ENCODE peak calls at places on chromosomes 5 and 9, in nine cellular contexts. One of them, this sample, is unnamed.

GRCh38 chr5:60024104-60024503 is 130.6 kb upstream of the PDE4D start:
- DNase-seq in GM12865: peak; percentile 14
- DNase-seq in GM06990: no peak
- DNase-seq in CD8-positive, alpha-beta T cell: no peak
- DNase-seq in cardiac muscle cell: no peak
- DNase-seq in natural killer cell: no peak
- DNase-seq in psoas muscle: no peak
- DNase-seq in activated CD8-positive, alpha-beta T cell treated with anti-CD3 and anti-CD28 coated beads for 36 hours: no peak
- DNase-seq in astrocyte of the cerebellum: peak; percentile 5
- DNase-seq in this sample: no peak

GRCh38 chr5:74371621-74372020 is 268.9 kb downstream of the ENC1 start:
- DNase-seq in GM12865: no peak
- DNase-seq in GM06990: no peak
- DNase-seq in CD8-positive, alpha-beta T cell: no peak
- DNase-seq in cardiac muscle cell: no peak
- DNase-seq in natural killer cell: no peak
- DNase-seq in psoas muscle: no peak
- DNase-seq in activated CD8-positive, alpha-beta T cell treated with anti-CD3 and anti-CD28 coated beads for 36 hours: no peak
- DNase-seq in astrocyte of the cerebellum: no peak
- DNase-seq in this sample: no peak

GRCh38 chr5:40797273-40798011 is 732 bp downstream of the PRKAA1 start:
- DNase-seq in GM12865: peak; percentile 84
- DNase-seq in GM06990: peak; percentile 76
- DNase-seq in CD8-positive, alpha-beta T cell: peak; percentile 44
- DNase-seq in cardiac muscle cell: peak; percentile 77
- DNase-seq in natural killer cell: peak; percentile 68
- DNase-seq in psoas muscle: peak; percentile 85
- DNase-seq in activated CD8-positive, alpha-beta T cell treated with anti-CD3 and anti-CD28 coated beads for 36 hours: peak; percentile 85
- DNase-seq in astrocyte of the cerebellum: peak; percentile 43
- DNase-seq in this sample: peak; percentile 43

GRCh38 chr9:133615101-133615896 is 6.1 kb upstream of the FAM163B start:
- DNase-seq in GM12865: no peak
- DNase-seq in GM06990: no peak
- DNase-seq in CD8-positive, alpha-beta T cell: no peak
- DNase-seq in cardiac muscle cell: no peak
- DNase-seq in natural killer cell: no peak
- DNase-seq in psoas muscle: no peak
- DNase-seq in activated CD8-positive, alpha-beta T cell treated with anti-CD3 and anti-CD28 coated beads for 36 hours: no peak
- DNase-seq in astrocyte of the cerebellum: no peak
- DNase-seq in this sample: no peak

GRCh38 chr9:100425758-100426157 is 1.2 kb upstream of the MSANTD3 start:
- DNase-seq in GM12865: no peak
- DNase-seq in GM06990: no peak
- DNase-seq in CD8-positive, alpha-beta T cell: no peak
- DNase-seq in cardiac muscle cell: no peak
- DNase-seq in natural killer cell: no peak
- DNase-seq in psoas muscle: no peak
- DNase-seq in activated CD8-positive, alpha-beta T cell treated with anti-CD3 and anti-CD28 coated beads for 36 hours: no peak
- DNase-seq in astrocyte of the cerebellum: no peak
- DNase-seq in this sample: no peak

GRCh38 chr5:1789838-1790462 is 9.7 kb downstream of the MRPL36 start:
- DNase-seq in GM12865: no peak
- DNase-seq in GM06990: no peak
- DNase-seq in CD8-positive, alpha-beta T cell: no peak
- DNase-seq in cardiac muscle cell: no peak
- DNase-seq in natural killer cell: no peak
- DNase-seq in psoas muscle: no peak
- DNase-seq in activated CD8-positive, alpha-beta T cell treated with anti-CD3 and anti-CD28 coated beads for 36 hours: no peak
- DNase-seq in astrocyte of the cerebellum: no peak
- DNase-seq in this sample: no peak

GRCh38 chr5:2200261-2200965 is 317.7 kb upstream of the IRX4 start:
- DNase-seq in GM12865: no peak
- DNase-seq in GM06990: no peak
- DNase-seq in CD8-positive, alpha-beta T cell: no peak
- DNase-seq in cardiac muscle cell: no peak
- DNase-seq in natural killer cell: no peak
- DNase-seq in psoas muscle: no peak
- DNase-seq in activated CD8-positive, alpha-beta T cell treated with anti-CD3 and anti-CD28 coated beads for 36 hours: no peak
- DNase-seq in astrocyte of the cerebellum: no peak
- DNase-seq in this sample: no peak

GRCh38 chr5:151092750-151093149 is 11.9 kb upstream of the TNIP1 start:
- DNase-seq in GM12865: no peak
- DNase-seq in GM06990: no peak
- DNase-seq in CD8-positive, alpha-beta T cell: no peak
- DNase-seq in cardiac muscle cell: no peak
- DNase-seq in natural killer cell: no peak
- DNase-seq in psoas muscle: peak; percentile 83
- DNase-seq in activated CD8-positive, alpha-beta T cell treated with anti-CD3 and anti-CD28 coated beads for 36 hours: no peak
- DNase-seq in astrocyte of the cerebellum: no peak
- DNase-seq in this sample: no peak

GRCh38 chr5:136251502-136251901 is 58.5 kb upstream of the SMIM32 start:
- DNase-seq in GM12865: no peak
- DNase-seq in GM06990: no peak
- DNase-seq in CD8-positive, alpha-beta T cell: no peak
- DNase-seq in cardiac muscle cell: no peak
- DNase-seq in natural killer cell: no peak
- DNase-seq in psoas muscle: no peak
- DNase-seq in activated CD8-positive, alpha-beta T cell treated with anti-CD3 and anti-CD28 coated beads for 36 hours: no peak
- DNase-seq in astrocyte of the cerebellum: no peak
- DNase-seq in this sample: no peak

GRCh38 chr9:83270116-83270515 is 207.2 kb upstream of the RASEF start:
- DNase-seq in GM12865: no peak
- DNase-seq in GM06990: no peak
- DNase-seq in CD8-positive, alpha-beta T cell: no peak
- DNase-seq in cardiac muscle cell: peak; percentile 55
- DNase-seq in natural killer cell: no peak
- DNase-seq in psoas muscle: no peak
- DNase-seq in activated CD8-positive, alpha-beta T cell treated with anti-CD3 and anti-CD28 coated beads for 36 hours: no peak
- DNase-seq in astrocyte of the cerebellum: peak; percentile 19
- DNase-seq in this sample: no peak

GRCh38 chr9:134233022-134233421 is 68.7 kb upstream of the RNU6ATAC start:
- DNase-seq in GM12865: no peak
- DNase-seq in GM06990: no peak
- DNase-seq in CD8-positive, alpha-beta T cell: no peak
- DNase-seq in cardiac muscle cell: no peak
- DNase-seq in natural killer cell: no peak
- DNase-seq in psoas muscle: no peak
- DNase-seq in activated CD8-positive, alpha-beta T cell treated with anti-CD3 and anti-CD28 coated beads for 36 hours: no peak
- DNase-seq in astrocyte of the cerebellum: no peak
- DNase-seq in this sample: no peak

GRCh38 chr5:97844797-97845196 is 661.8 kb upstream of the RIOK2 start:
- DNase-seq in GM12865: peak; percentile 6
- DNase-seq in GM06990: no peak
- DNase-seq in CD8-positive, alpha-beta T cell: no peak
- DNase-seq in cardiac muscle cell: peak; percentile 24
- DNase-seq in natural killer cell: no peak
- DNase-seq in psoas muscle: no peak
- DNase-seq in activated CD8-positive, alpha-beta T cell treated with anti-CD3 and anti-CD28 coated beads for 36 hours: no peak
- DNase-seq in astrocyte of the cerebellum: no peak
- DNase-seq in this sample: no peak

GRCh38 chr5:72598461-72599433 is 91.5 kb upstream of the ZNF366 start:
- DNase-seq in GM12865: peak; percentile 35
- DNase-seq in GM06990: peak; percentile 17
- DNase-seq in CD8-positive, alpha-beta T cell: no peak
- DNase-seq in cardiac muscle cell: no peak
- DNase-seq in natural killer cell: no peak
- DNase-seq in psoas muscle: no peak
- DNase-seq in activated CD8-positive, alpha-beta T cell treated with anti-CD3 and anti-CD28 coated beads for 36 hours: no peak
- DNase-seq in astrocyte of the cerebellum: no peak
- DNase-seq in this sample: no peak

GRCh38 chr5:10123254-10123989 is 126.3 kb downstream of the ATPSCKMT start:
- DNase-seq in GM12865: no peak
- DNase-seq in GM06990: no peak
- DNase-seq in CD8-positive, alpha-beta T cell: no peak
- DNase-seq in cardiac muscle cell: no peak
- DNase-seq in natural killer cell: no peak
- DNase-seq in psoas muscle: no peak
- DNase-seq in activated CD8-positive, alpha-beta T cell treated with anti-CD3 and anti-CD28 coated beads for 36 hours: no peak
- DNase-seq in astrocyte of the cerebellum: no peak
- DNase-seq in this sample: no peak

DNA sequence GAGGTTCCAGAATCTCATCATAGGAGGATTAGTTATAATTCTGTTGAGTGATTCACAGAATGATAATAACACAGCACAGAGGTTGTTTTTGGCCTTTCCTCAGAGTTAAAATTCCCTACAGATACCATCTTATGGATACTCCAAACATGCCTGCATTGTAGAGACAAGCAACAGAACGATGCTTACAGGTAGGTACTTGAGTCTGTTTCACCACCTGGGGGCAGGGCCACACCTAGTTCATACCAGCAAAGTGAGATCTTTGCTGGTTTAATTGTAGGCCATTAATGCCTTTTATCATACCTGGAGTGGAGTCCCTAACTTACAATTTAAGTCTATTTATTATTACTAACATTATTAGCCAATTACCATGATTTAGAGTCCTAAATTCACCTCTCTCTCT is 416.5 kb upstream of the TLE4 start:
- DNase-seq in GM12865: no peak
- DNase-seq in GM06990: no peak
- DNase-seq in CD8-positive, alpha-beta T cell: no peak
- DNase-seq in cardiac muscle cell: no peak
- DNase-seq in natural killer cell: no peak
- DNase-seq in psoas muscle: no peak
- DNase-seq in activated CD8-positive, alpha-beta T cell treated with anti-CD3 and anti-CD28 coated beads for 36 hours: peak; percentile 11
- DNase-seq in astrocyte of the cerebellum: no peak
- DNase-seq in this sample: no peak
- TF ChIP-seq CTCF in GM12865: no peak
- TF ChIP-seq CTCF in GM06990: no peak
- TF ChIP-seq CTCF in CD8-positive, alpha-beta T cell: no peak
- TF ChIP-seq CTCF in cardiac muscle cell: no peak
- TF ChIP-seq CTCF in natural killer cell: no peak
- TF ChIP-seq CTCF in psoas muscle: no peak
- TF ChIP-seq CTCF in activated CD8-positive, alpha-beta T cell treated with anti-CD3 and anti-CD28 coated beads for 36 hours: no peak
- TF ChIP-seq CTCF in astrocyte of the cerebellum: no peak
- TF ChIP-seq CTCF in this sample: no peak

GRCh38 chr9:109880276-109881169 is 100.5 kb downstream of the PALM2AKAP2 start:
- DNase-seq in GM12865: peak; percentile 63
- DNase-seq in GM06990: peak; percentile 45
- DNase-seq in CD8-positive, alpha-beta T cell: no peak
- DNase-seq in cardiac muscle cell: no peak
- DNase-seq in natural killer cell: no peak
- DNase-seq in psoas muscle: no peak
- DNase-seq in activated CD8-positive, alpha-beta T cell treated with anti-CD3 and anti-CD28 coated beads for 36 hours: peak; percentile 46
- DNase-seq in astrocyte of the cerebellum: no peak
- DNase-seq in this sample: peak; percentile 56
- TF ChIP-seq CTCF in GM12865: peak; percentile 73
- TF ChIP-seq CTCF in GM06990: peak; percentile 78
- TF ChIP-seq CTCF in CD8-positive, alpha-beta T cell: peak; percentile 77
- TF ChIP-seq CTCF in cardiac muscle cell: peak; percentile 74
- TF ChIP-seq CTCF in natural killer cell: peak; percentile 77
- TF ChIP-seq CTCF in psoas muscle: peak; percentile 47
- TF ChIP-seq CTCF in activated CD8-positive, alpha-beta T cell treated with anti-CD3 and anti-CD28 coated beads for 36 hours: peak; percentile 83
- TF ChIP-seq CTCF in astrocyte of the cerebellum: peak; percentile 65
- TF ChIP-seq CTCF in this sample: peak; percentile 57

DNA sequence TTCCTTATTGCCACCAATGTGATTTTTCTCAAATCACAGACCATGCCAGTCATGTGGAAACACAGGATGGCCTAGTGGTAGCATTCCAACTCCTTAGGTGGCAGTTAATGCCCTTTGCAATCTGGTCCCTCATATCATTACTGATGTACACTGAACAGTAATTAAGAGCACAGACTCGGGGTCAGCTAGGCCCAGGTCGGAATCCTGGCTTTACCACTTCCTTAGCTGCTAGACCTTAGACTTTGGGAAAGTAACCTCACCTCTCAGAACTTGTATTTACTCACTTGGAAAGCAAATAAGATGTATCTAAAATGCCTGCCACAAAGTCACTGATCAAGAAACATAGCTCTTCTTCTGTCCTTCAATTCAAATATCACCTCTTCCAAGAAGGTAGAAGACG is 112.8 kb downstream of the MAPKAP1 start:
- DNase-seq in GM12865: no peak
- DNase-seq in GM06990: no peak
- DNase-seq in CD8-positive, alpha-beta T cell: no peak
- DNase-seq in cardiac muscle cell: no peak
- DNase-seq in natural killer cell: no peak
- DNase-seq in psoas muscle: no peak
- DNase-seq in activated CD8-positive, alpha-beta T cell treated with anti-CD3 and anti-CD28 coated beads for 36 hours: no peak
- DNase-seq in astrocyte of the cerebellum: no peak
- DNase-seq in this sample: no peak
- TF ChIP-seq CTCF in GM12865: no peak
- TF ChIP-seq CTCF in GM06990: no peak
- TF ChIP-seq CTCF in CD8-positive, alpha-beta T cell: no peak
- TF ChIP-seq CTCF in cardiac muscle cell: no peak
- TF ChIP-seq CTCF in natural killer cell: no peak
- TF ChIP-seq CTCF in psoas muscle: no peak
- TF ChIP-seq CTCF in activated CD8-positive, alpha-beta T cell treated with anti-CD3 and anti-CD28 coated beads for 36 hours: no peak
- TF ChIP-seq CTCF in astrocyte of the cerebellum: no peak
- TF ChIP-seq CTCF in this sample: no peak

GRCh38 chr9:35605336-35606137 is 475 bp downstream of the TESK1 start:
- DNase-seq in GM12865: peak; percentile 44
- DNase-seq in GM06990: peak; percentile 49
- DNase-seq in CD8-positive, alpha-beta T cell: peak; percentile 9
- DNase-seq in cardiac muscle cell: peak; percentile 45
- DNase-seq in natural killer cell: no peak
- DNase-seq in psoas muscle: peak; percentile 70
- DNase-seq in activated CD8-positive, alpha-beta T cell treated with anti-CD3 and anti-CD28 coated beads for 36 hours: peak; percentile 62
- DNase-seq in astrocyte of the cerebellum: no peak
- DNase-seq in this sample: peak; percentile 42

GRCh38 chr9:35606138-35606504 is 1.1 kb downstream of the TESK1 start:
- DNase-seq in GM12865: no peak
- DNase-seq in GM06990: no peak
- DNase-seq in CD8-positive, alpha-beta T cell: no peak
- DNase-seq in cardiac muscle cell: no peak
- DNase-seq in natural killer cell: no peak
- DNase-seq in psoas muscle: no peak
- DNase-seq in activated CD8-positive, alpha-beta T cell treated with anti-CD3 and anti-CD28 coated beads for 36 hours: peak; percentile 8
- DNase-seq in astrocyte of the cerebellum: no peak
- DNase-seq in this sample: no peak

GRCh38 chr9:35603506-35603985 is 1.5 kb upstream of the TESK1 start:
- DNase-seq in GM12865: no peak
- DNase-seq in GM06990: no peak
- DNase-seq in CD8-positive, alpha-beta T cell: no peak
- DNase-seq in cardiac muscle cell: no peak
- DNase-seq in natural killer cell: no peak
- DNase-seq in psoas muscle: peak; percentile 90
- DNase-seq in activated CD8-positive, alpha-beta T cell treated with anti-CD3 and anti-CD28 coated beads for 36 hours: peak; percentile 50
- DNase-seq in astrocyte of the cerebellum: no peak
- DNase-seq in this sample: no peak

GRCh38 chr9:35604578-35605335 is at the start of gene TESK1:
- DNase-seq in GM12865: peak; percentile 92
- DNase-seq in GM06990: peak; percentile 92
- DNase-seq in CD8-positive, alpha-beta T cell: peak; percentile 58
- DNase-seq in cardiac muscle cell: peak; percentile 89
- DNase-seq in natural killer cell: peak; percentile 69
- DNase-seq in psoas muscle: peak; percentile 89
- DNase-seq in activated CD8-positive, alpha-beta T cell treated with anti-CD3 and anti-CD28 coated beads for 36 hours: peak; percentile 89
- DNase-seq in astrocyte of the cerebellum: no peak
- DNase-seq in this sample: peak; percentile 92

DNA sequence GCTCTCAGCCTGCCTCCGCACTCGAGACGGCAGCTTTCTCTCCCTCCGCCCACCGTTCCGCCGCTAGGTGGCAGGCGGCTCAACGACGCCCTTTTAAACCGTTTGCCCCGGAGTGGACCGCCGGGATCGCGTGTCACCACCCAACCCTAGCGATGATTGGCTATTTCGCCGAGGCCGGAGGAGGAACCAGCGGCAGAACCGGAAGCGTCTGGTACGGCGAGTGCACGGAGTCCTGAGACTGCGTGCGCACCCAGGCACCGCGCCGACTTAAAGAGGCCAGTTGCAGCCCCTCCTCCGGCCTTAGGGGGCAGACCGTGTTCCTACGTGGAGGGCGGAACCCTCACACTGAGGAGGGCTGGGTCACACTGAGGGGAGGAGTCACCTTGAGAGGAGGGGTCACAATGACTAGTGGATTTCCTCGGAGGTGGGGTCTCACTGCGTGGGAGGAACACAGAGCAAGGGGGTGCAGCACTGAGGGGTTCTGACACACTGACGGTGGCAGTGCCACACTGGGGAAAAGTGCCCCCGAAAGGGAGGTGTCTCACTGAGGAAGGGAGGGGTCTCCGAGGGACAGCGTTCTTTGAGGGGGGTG is 980 bp upstream of the TESK1 start:
- DNase-seq in GM12865: peak; percentile 100
- DNase-seq in GM06990: peak; percentile 98
- DNase-seq in CD8-positive, alpha-beta T cell: peak; percentile 98
- DNase-seq in cardiac muscle cell: peak; percentile 100
- DNase-seq in natural killer cell: peak; percentile 98
- DNase-seq in psoas muscle: peak; percentile 100
- DNase-seq in activated CD8-positive, alpha-beta T cell treated with anti-CD3 and anti-CD28 coated beads for 36 hours: peak; percentile 100
- DNase-seq in astrocyte of the cerebellum: peak; percentile 99
- DNase-seq in this sample: peak; percentile 98
- TF ChIP-seq CTCF in GM12865: peak; percentile 87
- TF ChIP-seq CTCF in GM06990: peak; percentile 89
- TF ChIP-seq CTCF in CD8-positive, alpha-beta T cell: peak; percentile 92
- TF ChIP-seq CTCF in cardiac muscle cell: peak; percentile 91
- TF ChIP-seq CTCF in natural killer cell: peak; percentile 98
- TF ChIP-seq CTCF in psoas muscle: peak; percentile 97
- TF ChIP-seq CTCF in activated CD8-positive, alpha-beta T cell treated with anti-CD3 and anti-CD28 coated beads for 36 hours: peak; percentile 95
- TF ChIP-seq CTCF in astrocyte of the cerebellum: peak; percentile 94
- TF ChIP-seq CTCF in this sample: peak; percentile 97

This sample was measured in GM10248.